ENCODE peak calls at places on chromosomes 13 and 19, in eight cellular contexts. E, L, K, B, C, A, S and Y are unnamed samples.

GRCh38 chr19:3743486-3743885 is 18.0 kb downstream of the APBA3 start:
- DNase-seq in E (no peak), L (no peak), C (no peak), S (no peak), B (no peak), K (no peak), A (no peak), Y (no peak)

GRCh38 chr19:52943884-52944643 is 18.6 kb downstream of the ZNF816 start:
- DNase-seq in C (no peak), A (no peak), E (no peak), L (no peak), B (no peak), S (peak), K (no peak), Y (no peak)

GRCh38 chr19:29812080-29812880 is 489 bp downstream of the CCNE1 start:
- DNase-seq in S (no peak), L (no peak), A (no peak), B (peak), K (peak), E (peak), C (no peak), Y (no peak)

GRCh38 chr13:24065172-24065571 is 95.3 kb upstream of the SPATA13 start:
- DNase-seq in E (no peak), K (no peak), S (no peak), C (no peak), A (no peak), L (no peak), B (no peak), Y (no peak)

GRCh38 chr13:110127986-110128511 is 178.9 kb downstream of the COL4A1 start:
- DNase-seq in C (no peak), E (no peak), S (no peak), B (peak), A (no peak), K (no peak), L (no peak), Y (no peak)

GRCh38 chr13:30222253-30222652 is 85.1 kb downstream of the KATNAL1 start:
- DNase-seq in S (no peak), B (no peak), K (no peak), L (no peak), E (no peak), C (no peak), A (no peak), Y (no peak)

GRCh38 chr13:49098198-49098597 is 121.9 kb upstream of the MLNR start:
- DNase-seq in A (peak), L (no peak), E (no peak), C (no peak), B (no peak), S (no peak), K (no peak), Y (no peak)

GRCh38 chr19:13297023-13297422 is 146.8 kb downstream of the IER2 start:
- DNase-seq in C (no peak), L (no peak), S (no peak), K (no peak), E (no peak), B (no peak), A (no peak), Y (no peak)

GRCh38 chr13:41216160-41216559 is 21.8 kb upstream of the KBTBD7 start:
- DNase-seq in C (no peak), K (no peak), B (no peak), A (no peak), E (no peak), L (no peak), S (peak), Y (no peak)

GRCh38 chr13:112674412-112675383 is 15.1 kb upstream of the ATP11A start:
- DNase-seq in L (no peak), A (no peak), S (no peak), K (no peak), C (no peak), E (no peak), B (peak), Y (no peak)

GRCh38 chr13:45715351-45715750 is 13.2 kb downstream of the CBY2 start:
- DNase-seq in S (no peak), L (no peak), E (no peak), K (no peak), B (peak), C (no peak), A (no peak), Y (no peak)

GRCh38 chr13:39016789-39017188 is 21.1 kb downstream of the PROSER1 start:
- DNase-seq in E (no peak), L (peak), K (no peak), B (no peak), S (peak), C (no peak), A (no peak), Y (no peak)

GRCh38 chr13:110006304-110006703 is 219.9 kb upstream of the IRS2 start:
- DNase-seq in S (no peak), L (peak), B (no peak), C (no peak), K (no peak), A (no peak), E (no peak), Y (no peak)

GRCh38 chr19:8571006-8571411 is 6.2 kb downstream of the MYO1F start:
- DNase-seq in C (no peak), A (no peak), K (no peak), E (no peak), L (no peak), S (peak), B (no peak), Y (no peak)

GRCh38 chr13:98143601-98144500 is 957 bp downstream of the FARP1 start:
- DNase-seq in A (no peak), C (no peak), E (no peak), S (no peak), L (no peak), B (no peak), K (no peak), Y (no peak)

GRCh38 chr19:45523642-45524256 is 16.5 kb downstream of the VASP start:
- DNase-seq in S (peak), A (peak), B (peak), E (peak), C (peak), K (peak), L (peak), Y (peak)